ENCODE peak calls at places on chromosomes 11 and 22, in four cellular contexts. O is testis, X is A549, K is sigmoid colon. W is an unnamed sample.

GRCh38 chr11:87039371-87039770 is 1.6 kb downstream of the TMEM135 start:
- DNase-seq in O (no peak), X (no peak), K (no peak), W (no peak)

GRCh38 chr22:22616636-22617035 is 27.8 kb upstream of the GGTLC2 start:
- DNase-seq in O (no peak), X (peak; percentile 7), K (no peak), W (no peak)

GRCh38 chr11:99316761-99317475 is 296.2 kb downstream of the CNTN5 start:
- DNase-seq in O (no peak), X (no peak), K (no peak), W (no peak)

GRCh38 chr11:68903631-68904457 is at the start of the genes IGHMBP2 and MRPL21:
- DNase-seq in O (peak; percentile 89), X (peak; percentile 84), K (peak; percentile 92), W (peak; percentile 85)

GRCh38 chr11:125990244-125990643 is 44.4 kb downstream of the VSIG10L2 start:
- DNase-seq in O (peak; percentile 32), X (no peak), K (no peak), W (peak; percentile 65)

GRCh38 chr22:31739795-31740201 is 10.1 kb downstream of the PRR14L start:
- DNase-seq in O (no peak), X (no peak), K (no peak), W (peak; percentile 63)

GRCh38 chr22:27850000-27850465 is 48.5 kb upstream of the MN1 start:
- DNase-seq in O (peak; percentile 59), X (no peak), K (peak; percentile 70), W (peak; percentile 90)

GRCh38 chr22:22913989-22914388 is 26.4 kb downstream of the IGLL5 start:
- DNase-seq in O (no peak), X (no peak), K (no peak), W (no peak)

GRCh38 chr22:38320605-38321402 is 3.6 kb upstream of the CSNK1E start:
- DNase-seq in O (no peak), X (no peak), K (no peak), W (no peak)

GRCh38 chr22:50481045-50481439 is 301 bp upstream of the ADM2 start:
- DNase-seq in O (no peak), X (no peak), K (no peak), W (no peak)

GRCh38 chr22:23686416-23687024 is 4.3 kb upstream of the RGL4 start:
- DNase-seq in O (peak; percentile 5), X (no peak), K (no peak), W (peak; percentile 31)

GRCh38 chr22:42939941-42940653 is 74.9 kb downstream of the PACSIN2 start:
- DNase-seq in O (no peak), X (peak; percentile 83), K (no peak), W (no peak)

GRCh38 chr11:40683010-40683409 is 776.4 kb downstream of the LRRC4C start:
- DNase-seq in O (no peak), X (no peak), K (no peak), W (no peak)

GRCh38 chr11:126460417-126461095 is 105.1 kb downstream of the ST3GAL4 start:
- DNase-seq in O (no peak), X (no peak), K (no peak), W (no peak)

GRCh38 chr11:456533-456932 is 6.5 kb downstream of the PTDSS2 start:
- DNase-seq in O (no peak), X (no peak), K (no peak), W (no peak)

GRCh38 chr22:49554296-49554625 is 273.4 kb downstream of the BRD1 start:
- DNase-seq in O (no peak), X (no peak), K (no peak), W (no peak)

GRCh38 chr11:62081378-62082291 is 42.2 kb upstream of the INCENP start:
- DNase-seq in O (peak; percentile 90), X (peak; percentile 76), K (peak; percentile 89), W (peak; percentile 84)

GRCh38 chr11:93330446-93330984 is at the start of gene DEUP1:
- DNase-seq in O (peak; percentile 51), X (peak; percentile 2), K (peak; percentile 56), W (peak; percentile 44)
- TF ChIP-seq POLR2A in O (no peak), X (no peak), K (no peak), W (no peak)

GRCh38 chr11:11987503-11988022 is 20.9 kb downstream of the DKK3 start:
- DNase-seq in O (no peak), X (no peak), K (no peak), W (no peak)
- TF ChIP-seq CTCF in O (peak; percentile 38), X (peak; percentile 23), K (peak; percentile 21), W (no peak)

GRCh38 chr11:3126207-3126865 is 38.8 kb downstream of the OSBPL5 start:
- DNase-seq in O (no peak), X (no peak), K (peak; percentile 75), W (peak; percentile 35)
- H3K4me3 ChIP-seq in O (no peak overlapping the region), X (no peak overlapping the region), K (no peak overlapping the region), W (no peak overlapping the region)

DNA sequence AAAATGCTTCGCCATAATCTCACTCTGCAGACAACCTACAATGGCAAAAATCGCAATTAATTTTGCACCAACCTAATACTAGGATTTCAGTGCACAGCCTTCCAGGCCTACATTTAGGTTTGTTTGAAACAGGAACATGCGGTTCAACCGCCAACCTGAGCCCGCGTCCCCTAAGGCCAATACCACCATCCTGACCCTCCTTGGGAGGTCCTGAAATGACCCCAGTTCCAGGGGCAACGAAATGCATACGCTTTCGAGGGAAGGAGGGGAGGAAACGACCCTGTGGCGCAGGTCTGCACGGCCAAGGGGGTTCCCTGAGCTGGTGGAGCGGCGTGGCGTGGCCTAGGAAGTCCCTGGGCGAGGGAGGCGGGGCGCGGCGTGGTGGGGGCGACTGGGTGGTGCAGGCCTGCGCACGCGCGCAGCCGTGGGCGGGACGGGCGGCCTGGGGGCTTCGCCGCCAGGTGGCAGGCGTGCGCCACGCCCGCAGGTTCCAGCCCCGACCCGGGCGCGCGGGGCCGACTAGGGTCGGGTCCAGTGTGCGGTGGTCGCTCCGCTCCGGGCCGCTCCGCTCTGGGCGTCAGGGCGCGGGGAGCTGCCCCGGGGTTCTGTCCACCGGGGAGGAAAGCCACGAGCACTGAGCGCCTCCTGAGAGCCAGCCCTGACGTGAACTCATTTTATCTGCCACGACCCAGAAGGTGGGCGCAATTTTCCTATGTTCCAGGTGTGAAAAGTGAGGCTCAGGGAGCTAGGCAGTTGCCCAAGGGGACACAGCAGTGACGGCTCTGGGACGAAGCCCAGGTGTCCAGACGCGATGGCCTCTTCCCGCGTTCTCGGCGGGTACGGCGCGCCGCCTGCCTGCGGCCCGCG is 94.2 kb downstream of the SWAP70 start:
- DNase-seq in O (peak; percentile 89), X (peak; percentile 92), K (peak; percentile 94), W (peak; percentile 91)
- TF ChIP-seq POLR2A in O (no peak), X (peak; percentile 82), K (no peak), W (peak; percentile 56)

DNA sequence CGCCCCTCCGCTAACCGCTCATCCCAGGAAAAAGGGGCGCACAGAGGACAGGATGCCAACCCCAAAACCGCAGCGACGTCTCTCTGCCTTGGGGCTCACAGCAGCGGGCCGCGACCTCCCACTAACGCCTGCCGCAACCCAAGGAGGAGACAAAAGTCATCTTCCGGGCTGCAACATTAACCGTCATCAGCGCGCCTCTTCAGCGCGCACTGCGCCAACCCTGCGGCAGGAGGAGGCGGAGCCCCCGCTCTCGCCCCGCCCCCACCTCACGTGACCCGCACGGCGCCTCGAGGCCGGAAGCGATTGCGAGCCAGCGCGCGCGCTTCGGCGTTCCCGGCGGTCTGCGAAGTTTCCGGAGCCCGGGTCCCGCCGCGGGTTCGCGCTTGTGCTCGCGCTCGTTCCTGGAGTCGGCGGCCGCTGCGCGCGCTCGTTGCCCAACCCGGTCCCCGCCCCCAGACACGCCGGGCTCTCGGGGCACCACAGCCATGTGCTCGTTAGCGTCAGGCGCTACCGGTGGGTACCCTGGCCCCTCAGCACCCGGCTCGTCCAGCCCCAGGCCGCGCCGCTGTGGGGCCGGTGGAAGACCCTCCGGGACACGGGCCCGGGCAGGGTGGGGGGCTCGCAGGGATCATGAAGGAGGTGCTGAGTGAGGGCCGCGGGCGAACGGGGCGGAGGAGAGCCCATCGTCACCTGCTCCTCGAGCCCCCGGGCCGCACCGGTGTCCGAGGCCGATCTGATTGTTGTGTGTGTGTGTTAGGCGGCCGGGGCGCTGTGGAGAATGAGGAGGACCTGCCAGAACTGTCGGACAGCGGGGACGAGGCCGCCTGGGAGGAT is at the start of gene PRMT3:
- DNase-seq in O (peak; percentile 95), X (peak; percentile 92), K (peak; percentile 97), W (peak; percentile 97)
- TF ChIP-seq CTCF in O (peak; percentile 22), X (peak; percentile 95), K (peak; percentile 98), W (peak; percentile 93)

DNA sequence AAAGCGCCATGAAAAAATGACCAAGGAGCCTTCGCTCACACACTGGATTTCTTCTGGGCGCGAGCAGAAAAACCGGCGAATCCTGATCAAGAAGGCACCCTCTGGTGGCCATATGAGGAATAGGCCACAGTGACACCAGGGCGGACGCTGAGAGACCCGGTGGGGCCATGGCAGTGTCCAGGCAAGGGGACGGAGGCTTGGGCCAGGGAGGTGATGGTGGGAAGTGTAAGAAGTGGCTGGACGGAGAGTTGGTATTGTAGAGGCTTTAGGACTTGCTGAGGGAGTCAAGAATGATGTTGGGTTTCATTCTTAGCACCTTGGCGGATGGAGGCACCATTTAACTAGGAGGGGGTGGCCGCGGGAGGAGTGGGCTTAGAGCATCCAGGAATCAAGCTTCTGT is 16.9 kb upstream of the RAC2 start:
- DNase-seq in O (peak; percentile 81), X (peak; percentile 53), K (no peak), W (peak; percentile 60)
- H3K4me3 ChIP-seq in O (no peak overlapping the region), X (no peak overlapping the region), K (no peak overlapping the region), W (no peak overlapping the region)

GRCh38 chr11:64864135-64864472 is 14.3 kb downstream of the EHD1 start:
- DNase-seq in O (no peak), X (no peak), K (no peak), W (peak; percentile 76)

GRCh38 chr11:64864473-64865285 is 13.7 kb downstream of the EHD1 start:
- DNase-seq in O (peak; percentile 65), X (no peak), K (peak; percentile 94), W (peak; percentile 55)

GRCh38 chr11:64865286-64866172 is 12.9 kb downstream of the EHD1 start:
- DNase-seq in O (no peak), X (no peak), K (no peak), W (no peak)

GRCh38 chr11:64862914-64863313 is 15.5 kb downstream of the EHD1 start:
- DNase-seq in O (no peak), X (no peak), K (peak; percentile 73), W (no peak)

GRCh38 chr11:64863381-64864060 is 14.9 kb downstream of the EHD1 start:
- DNase-seq in O (no peak), X (no peak), K (peak; percentile 81), W (no peak)
- TF ChIP-seq POLR2A in O (no peak), X (no peak), K (no peak), W (no peak)

GRCh38 chr11:13289081-13289480 is 11.5 kb downstream of the BMAL1 start:
- DNase-seq in O (no peak), X (peak; percentile 28), K (no peak), W (no peak)
- TF ChIP-seq CTCF in O (no peak), X (peak; percentile 6), K (no peak), W (no peak)

GRCh38 chr11:70376621-70377020 is 21.7 kb upstream of the CTTN start:
- DNase-seq in O (no peak), X (no peak), K (peak; percentile 11), W (no peak)
- H3K4me3 ChIP-seq in O (no peak overlapping the region), X (no peak overlapping the region), K (no peak overlapping the region), W (no peak overlapping the region)

W was measured in right lobe of liver.